ENCODE peak calls at places on chromosome 18, in nine cellular contexts. U is T-helper 2 cell; M is glutamatergic neuron; I is GF-D8; S is NAMALWA; D is memory B cell; F is activated gamma-delta T cell treated with anti-CD3 and anti-CD28 coated beads, Interleukin-2, amount 50 U/mL, for 16 hours; W is NCI-H1092 treated with DMSO at 0.1 percent for 48 hours; T is activated CD4-positive, alpha-beta T cell treated with anti-CD3 and anti-CD28 coated beads, Interleukin-2, amount 50 U/mL, for 24 hours. A is an unnamed sample.
A peak's percentile ranks its signal among the peaks of the same experiment; 100 is the strongest.

GRCh38 chr18:76759056-76759455 is 63.3 kb upstream of the ZNF236 start:
- DNase-seq in U (no peak), W (no peak), T (no peak), I (no peak), D (no peak), M (no peak), F (no peak), S (no peak), A (no peak)

GRCh38 chr18:41378628-41379027 is 576.4 kb upstream of the PIK3C3 start:
- DNase-seq in M (no peak), S (no peak), I (no peak), W (peak; percentile 20), F (no peak), U (no peak), D (no peak), T (no peak), A (no peak)

GRCh38 chr18:37721544-37722302 is 156.1 kb upstream of the CELF4 start:
- DNase-seq in D (no peak), W (no peak), S (no peak), I (no peak), U (no peak), F (no peak), M (no peak), T (no peak), A (no peak)

GRCh38 chr18:23616258-23616657 is 30.0 kb upstream of the NPC1 start:
- DNase-seq in S (no peak), D (no peak), M (no peak), T (no peak), U (no peak), F (no peak), I (no peak), W (no peak), A (no peak)

GRCh38 chr18:76943542-76944339 is 121.4 kb downstream of the ZNF236 start:
- DNase-seq in M (peak; percentile 58), T (no peak), I (no peak), U (no peak), D (no peak), W (no peak), F (no peak), S (no peak), A (no peak)

GRCh38 chr18:31942301-31942998 is 478 bp downstream of the TRAPPC8 start:
- DNase-seq in T (no peak), D (no peak), F (no peak), W (peak; percentile 72), I (peak; percentile 49), S (peak; percentile 62), U (no peak), M (peak; percentile 48), A (peak; percentile 38)

GRCh38 chr18:74222710-74223497 is 68.9 kb downstream of the CYB5A start:
- DNase-seq in D (no peak), W (no peak), S (no peak), T (no peak), U (no peak), M (no peak), I (no peak), F (no peak), A (no peak)

GRCh38 chr18:47931707-47932103 is 1.2 kb upstream of the SMAD2 start:
- DNase-seq in T (no peak), I (peak; percentile 85), U (no peak), M (no peak), D (no peak), F (peak; percentile 9), S (peak; percentile 89), W (peak; percentile 89), A (peak; percentile 82)

GRCh38 chr18:51135795-51136194 is 61.7 kb downstream of the MEX3C start:
- DNase-seq in I (no peak), D (no peak), T (peak; percentile 24), M (no peak), W (no peak), U (no peak), F (no peak), S (peak; percentile 58), A (no peak)

GRCh38 chr18:36580874-36581750 is 247.7 kb downstream of the TPGS2 start:
- DNase-seq in F (no peak), D (no peak), M (no peak), U (no peak), I (no peak), T (no peak), W (no peak), S (no peak), A (no peak)

GRCh38 chr18:44679912-44680270 is 797 bp upstream of the SETBP1 start:
- DNase-seq in W (peak; percentile 87), F (no peak), T (no peak), D (peak; percentile 41), M (peak; percentile 71), I (no peak), U (no peak), S (peak; percentile 53), A (no peak)

GRCh38 chr18:65017372-65017760 is 733.4 kb upstream of the CDH7 start:
- DNase-seq in M (no peak), U (no peak), F (no peak), W (no peak), D (no peak), T (no peak), I (no peak), S (no peak), A (no peak)

GRCh38 chr18:13369353-13369752 is 150.8 kb downstream of the LDLRAD4 start:
- DNase-seq in W (no peak), T (no peak), S (no peak), M (no peak), U (no peak), F (no peak), D (no peak), I (no peak), A (no peak)

GRCh38 chr18:8478166-8478967 is 130.9 kb upstream of the RAB12 start:
- DNase-seq in W (peak; percentile 20), I (no peak), M (peak; percentile 94), D (peak; percentile 78), U (peak; percentile 16), T (peak; percentile 34), F (peak; percentile 9), S (peak; percentile 73), A (peak; percentile 5)

GRCh38 chr18:48018806-48019295 is 88.4 kb upstream of the SMAD2 start:
- DNase-seq in U (no peak), S (no peak), M (no peak), F (no peak), W (no peak), T (no peak), D (no peak), I (no peak), A (no peak)

GRCh38 chr18:55421612-55422381 is 166.2 kb downstream of the TCF4 start:
- DNase-seq in D (no peak), U (no peak), F (no peak), W (no peak), M (no peak), I (no peak), T (no peak), S (peak; percentile 89), A (no peak)

GRCh38 chr18:59453468-59453961 is 94.5 kb upstream of the LMAN1 start:
- DNase-seq in U (no peak), F (no peak), T (no peak), I (no peak), M (no peak), W (no peak), D (no peak), S (no peak), A (no peak)

GRCh38 chr18:44791520-44791919 is 110.8 kb downstream of the SETBP1 start:
- DNase-seq in F (no peak), M (no peak), U (no peak), W (no peak), I (no peak), D (no peak), T (no peak), S (no peak), A (no peak)

GRCh38 chr18:34003687-34004086 is 221.0 kb downstream of the NOL4 start:
- DNase-seq in U (no peak), T (no peak), W (no peak), D (no peak), M (no peak), I (no peak), S (no peak), F (no peak), A (no peak)

GRCh38 chr18:10051877-10052631 is 138.2 kb downstream of the VAPA start:
- DNase-seq in F (no peak), T (no peak), I (no peak), M (no peak), U (no peak), W (no peak), D (no peak), S (no peak), A (no peak)

GRCh38 chr18:41150316-41150715 is 804.7 kb upstream of the PIK3C3 start:
- DNase-seq in I (no peak), F (no peak), U (no peak), M (no peak), S (no peak), D (no peak), W (no peak), T (no peak), A (no peak)

GRCh38 chr18:4641969-4642368 is 186.9 kb upstream of the DLGAP1 start:
- DNase-seq in W (no peak), U (no peak), S (no peak), I (no peak), F (no peak), T (no peak), M (no peak), D (no peak), A (no peak)

GRCh38 chr18:45557296-45557695 is 58.0 kb upstream of the SLC14A2 start:
- DNase-seq in T (no peak), I (no peak), U (no peak), W (no peak), M (no peak), F (no peak), D (no peak), S (no peak), A (no peak)

GRCh38 chr18:7872569-7872968 is 305.5 kb downstream of the PTPRM start:
- DNase-seq in T (no peak), I (no peak), F (no peak), W (peak; percentile 2), M (no peak), U (no peak), D (no peak), S (no peak), A (no peak)

GRCh38 chr18:78814321-78814720 is 165.3 kb upstream of the SALL3 start:
- DNase-seq in W (peak; percentile 60), S (no peak), M (no peak), U (no peak), I (no peak), D (no peak), T (no peak), F (no peak), A (no peak)

GRCh38 chr18:67463829-67464228 is 52.7 kb downstream of the DSEL start:
- DNase-seq in F (no peak), S (peak; percentile 33), U (no peak), I (no peak), M (no peak), W (no peak), T (no peak), D (no peak), A (peak; percentile 8)

GRCh38 chr18:49884465-49884864 is 71.1 kb upstream of the ACAA2 start:
- DNase-seq in S (no peak), I (no peak), U (no peak), W (no peak), D (no peak), M (no peak), F (no peak), T (no peak), A (no peak)